ENCODE peak calls at places on chromosomes 4 and X, in four cellular contexts. T is K562, Q is H1, F is HepG2. G is an unnamed sample.

GRCh38 chrX:95762716-95763115 is 921.9 kb upstream of the DIAPH2 start:
- DNase-seq in F (no peak), T (no peak), Q (no peak), G (no peak)

GRCh38 chr4:172826866-172827265 is 341.7 kb upstream of the GALNT7 start:
- DNase-seq in T (no peak), Q (no peak), F (no peak), G (no peak)

GRCh38 chr4:31045724-31046318 is 325.7 kb downstream of the PCDH7 start:
- DNase-seq in T (no peak), F (no peak), Q (no peak), G (peak)

GRCh38 chrX:119726900-119727555 is 31.4 kb upstream of the SOWAHD start:
- DNase-seq in F (no peak), Q (no peak), T (no peak), G (no peak)

GRCh38 chr4:13298655-13299054 is 185.5 kb downstream of the RAB28 start:
- DNase-seq in Q (no peak), F (peak), T (no peak), G (no peak)

GRCh38 chrX:49041683-49042529 is 1.3 kb downstream of the TFE3 start:
- DNase-seq in T (no peak), Q (no peak), F (no peak), G (no peak)

GRCh38 chrX:77442728-77443127 is 4.5 kb upstream of the FGF16 start:
- DNase-seq in T (no peak), Q (no peak), F (peak), G (no peak)

GRCh38 chrX:71637848-71638247 is 19.5 kb upstream of the CXCR3 start:
- DNase-seq in F (no peak), Q (no peak), T (peak), G (no peak)

GRCh38 chr4:185396724-185397402 is at the start of gene ANKRD37:
- DNase-seq in Q (no peak), T (no peak), F (peak), G (peak)

GRCh38 chr4:75251547-75251946 is 262.7 kb downstream of the RCHY1 start:
- DNase-seq in T (no peak), F (no peak), Q (no peak), G (no peak)

GRCh38 chr4:73822812-73823480 is 13.5 kb upstream of the CXCL6 start:
- DNase-seq in Q (no peak), T (no peak), F (no peak), G (no peak)

GRCh38 chr4:153205028-153205648 is 895 bp downstream of the TRIM2 start:
- DNase-seq in Q (no peak), F (peak), T (no peak), G (no peak)

GRCh38 chr4:153206534-153206933 is 2.3 kb downstream of the TRIM2 start:
- DNase-seq in T (no peak), F (no peak), Q (no peak), G (peak)

GRCh38 chr4:153207027-153207426 is 2.8 kb downstream of the TRIM2 start:
- DNase-seq in F (no peak), T (no peak), Q (no peak), G (no peak)

GRCh38 chr4:153205757-153206156 is 1.5 kb downstream of the TRIM2 start:
- DNase-seq in Q (no peak), T (no peak), F (no peak), G (peak)

DNA sequence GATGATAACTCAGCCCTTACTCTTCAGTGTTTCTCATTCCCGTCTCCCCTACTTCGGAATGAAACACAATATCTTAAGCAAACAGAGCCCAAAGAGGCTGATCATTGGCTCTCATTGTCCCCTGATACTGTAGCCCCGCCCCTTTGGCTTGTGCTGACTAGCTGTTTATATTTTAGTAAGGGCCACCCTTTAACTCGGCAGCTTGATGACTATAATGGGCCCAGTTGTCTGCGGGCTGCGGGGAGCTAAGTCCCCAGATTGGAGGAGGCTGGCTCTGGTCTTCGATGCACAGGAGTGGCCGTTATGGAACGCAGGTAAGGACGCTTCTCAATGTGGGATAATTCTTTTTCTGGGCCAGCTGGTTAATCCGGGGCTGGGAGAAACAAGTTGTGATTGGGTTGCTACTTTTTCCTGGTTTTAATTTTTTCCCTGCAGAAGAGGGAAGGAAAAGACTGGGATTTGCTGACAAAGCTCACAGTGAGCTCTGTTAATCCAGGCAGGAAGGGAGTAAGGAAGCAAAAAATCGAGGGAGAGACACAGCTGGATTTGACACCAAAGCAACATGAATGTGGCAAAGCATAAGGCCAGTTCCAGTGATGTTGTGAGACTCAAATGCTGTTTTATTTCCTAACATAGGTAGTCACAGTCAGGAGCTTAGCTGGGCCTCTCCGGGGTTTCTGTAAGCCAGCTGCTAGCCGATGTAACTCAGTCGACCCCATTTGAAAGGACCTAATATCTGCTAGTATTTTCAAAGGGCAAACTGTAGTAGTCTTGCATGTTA is at the start of gene TRIM2:
- DNase-seq in T (peak), Q (no peak), F (peak), G (peak)
- TF ChIP-seq SP1 in T (no peak), Q (no peak), F (no peak), G (peak)

DNA sequence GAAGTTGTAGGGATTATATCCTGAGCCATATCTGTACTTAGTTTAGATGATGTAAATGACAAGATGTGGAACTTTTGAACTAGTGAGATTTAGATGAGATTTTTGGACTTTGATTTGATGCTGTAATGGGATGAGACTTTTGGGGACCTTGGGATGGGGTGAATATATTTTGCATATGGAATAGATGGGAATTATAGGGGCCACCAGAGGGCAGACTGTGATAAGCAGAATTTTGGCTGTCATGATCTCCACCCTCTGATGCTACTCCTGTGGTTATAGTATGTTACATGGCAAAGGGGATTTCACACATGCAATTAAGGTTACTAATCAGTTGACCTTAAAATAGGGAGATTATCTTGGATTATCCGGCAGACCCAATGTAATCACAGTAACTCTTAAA is 214.0 kb upstream of the NHS start:
- DNase-seq in F (no peak), T (no peak), Q (no peak), G (no peak)
- TF ChIP-seq JUN in F (no peak), T (no peak), Q (no peak), G (no peak)

GRCh38 chr4:40335508-40335860 is 351 bp downstream of the CHRNA9 start:
- DNase-seq in Q (no peak), T (no peak), F (no peak), G (no peak)
- TF ChIP-seq USF2 in Q (no peak), T (no peak), F (no peak), G (no peak)

DNA sequence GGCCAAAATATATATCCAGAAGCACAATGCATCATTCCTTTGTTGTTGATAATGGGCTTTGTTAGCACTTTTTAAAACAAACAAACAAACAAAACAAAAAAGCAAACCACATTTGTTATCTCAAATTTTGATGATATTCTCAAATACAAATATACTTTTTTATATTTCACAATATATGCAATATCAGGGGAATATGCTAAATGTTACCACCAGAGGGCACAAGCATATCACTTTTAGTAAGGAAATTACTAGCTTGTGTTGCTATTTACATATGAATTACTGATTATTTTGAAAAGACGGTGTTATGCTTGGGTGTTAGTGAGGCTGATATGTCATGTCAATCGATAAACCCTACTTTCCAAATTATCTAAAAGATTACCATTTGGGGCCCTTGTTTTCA is 29.1 kb downstream of the RIPPLY1 start:
- DNase-seq in F (peak), T (peak), Q (no peak), G (no peak)
- TF ChIP-seq SP1 in F (no peak), T (no peak), Q (no peak), G (no peak)

GRCh38 chrX:150897371-150898319 is 823 bp downstream of the CD99L2 start:
- DNase-seq in F (no peak), Q (no peak), T (no peak), G (peak)

GRCh38 chrX:150889131-150889530 is 9.3 kb downstream of the CD99L2 start:
- DNase-seq in F (no peak), Q (no peak), T (no peak), G (no peak)

GRCh38 chrX:150896632-150897031 is 1.8 kb downstream of the CD99L2 start:
- DNase-seq in T (no peak), F (no peak), Q (no peak), G (no peak)

GRCh38 chrX:150898343-150899190 is at the start of gene CD99L2:
- DNase-seq in T (peak), F (peak), Q (peak), G (peak)

DNA sequence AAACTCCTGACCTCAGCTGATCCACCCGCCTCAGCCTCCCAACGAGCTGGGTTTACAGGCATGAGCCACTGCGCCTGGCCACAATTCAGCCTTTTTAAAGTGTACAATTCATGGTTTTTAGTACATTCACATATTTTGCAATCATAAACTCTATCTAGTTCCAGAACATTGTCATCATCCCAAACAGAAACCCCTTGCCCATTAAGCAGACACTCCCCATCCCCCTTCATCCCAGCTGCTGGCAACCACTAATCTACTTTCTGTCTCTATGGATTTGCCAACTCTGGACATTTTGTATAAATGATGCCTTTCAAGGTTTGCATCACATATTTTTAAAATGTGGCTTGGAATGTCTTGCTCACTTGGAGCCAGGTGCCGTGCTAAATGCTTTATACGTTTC is 4.5 kb downstream of the CD99L2 start:
- DNase-seq in Q (no peak), F (no peak), T (no peak), G (no peak)
- TF ChIP-seq JUN in Q (no peak), F (no peak), T (no peak), G (no peak)

GRCh38 chr4:72112514-72113156 is 80.8 kb downstream of the NPFFR2 start:
- DNase-seq in F (peak), T (peak), Q (no peak), G (no peak)

GRCh38 chr4:72111863-72112262 is 80.1 kb downstream of the NPFFR2 start:
- DNase-seq in F (no peak), T (no peak), Q (no peak), G (no peak)

GRCh38 chr4:72109364-72109763 is 77.6 kb downstream of the NPFFR2 start:
- DNase-seq in Q (no peak), T (no peak), F (no peak), G (no peak)

GRCh38 chr4:72109959-72110497 is 78.2 kb downstream of the NPFFR2 start:
- DNase-seq in T (no peak), F (no peak), Q (no peak), G (no peak)

DNA sequence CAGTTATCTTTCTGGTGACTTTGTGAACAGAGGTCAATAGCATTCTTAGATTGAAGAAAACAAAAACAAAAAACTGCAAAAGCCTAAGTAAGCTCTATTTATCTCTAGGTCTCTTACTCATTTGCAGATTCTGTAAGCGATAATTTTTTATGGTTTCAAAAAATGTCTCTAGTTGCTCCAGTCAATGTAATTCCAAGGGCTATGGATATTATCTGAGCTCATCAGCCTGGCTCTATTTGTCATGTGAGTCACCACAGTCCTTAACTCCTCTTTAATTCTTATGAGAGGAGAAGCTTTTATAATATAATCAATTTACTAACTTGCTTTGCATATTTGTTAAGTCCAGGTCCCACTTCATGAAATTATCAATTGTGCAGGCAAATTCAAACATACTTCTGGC is 79.1 kb downstream of the NPFFR2 start:
- DNase-seq in F (no peak), Q (no peak), T (no peak), G (no peak)
- TF ChIP-seq USF2 in F (no peak), Q (no peak), T (no peak), G (no peak)

DNA sequence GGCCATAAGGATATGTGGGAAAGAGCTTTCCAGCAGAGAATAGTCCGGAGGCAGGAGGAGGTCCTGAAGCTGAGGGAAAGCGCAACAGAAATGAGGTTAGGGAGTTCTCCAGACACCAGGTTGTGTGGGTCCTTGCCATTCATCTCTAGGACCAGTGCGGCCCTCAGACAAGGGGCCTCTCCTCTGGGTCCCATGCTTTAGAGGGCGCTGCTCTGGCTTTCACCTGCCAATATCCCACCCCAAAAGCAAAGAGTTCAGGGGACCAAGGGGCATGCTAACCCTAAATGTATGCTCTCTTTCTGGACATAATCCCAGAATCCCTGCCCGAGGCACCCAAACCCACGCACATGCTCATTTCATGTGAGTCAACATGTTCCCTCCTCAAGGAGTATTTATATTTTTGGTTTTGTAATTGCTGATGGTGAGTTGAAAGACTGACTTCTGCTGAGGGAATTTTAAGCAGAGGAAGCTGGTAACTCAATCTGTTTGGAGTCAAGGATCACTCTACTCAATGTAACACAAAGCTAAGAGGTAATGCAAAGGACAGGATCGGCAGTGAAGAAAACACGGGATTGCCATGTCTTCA is 14.8 kb downstream of the RPL34 start:
- DNase-seq in F (no peak), T (no peak), Q (no peak), G (no peak)
- TF ChIP-seq SP1 in F (no peak), T (no peak), Q (no peak), G (no peak)

GRCh38 chr4:140284449-140284848 is 89.0 kb upstream of the SCOC start:
- DNase-seq in F (no peak), Q (no peak), T (no peak), G (no peak)
- TF ChIP-seq JUN in F (no peak), Q (no peak), T (no peak), G (no peak)